ENCODE peak calls at places on chromosomes 3 and 15, in ten cellular contexts. One of them, this sample, is unnamed.

GRCh38 chr3:175193815-175194518 is 334.8 kb downstream of the NAALADL2 start:
- DNase-seq in coronary artery: no peak
- DNase-seq in brain microvascular endothelial cell: no peak
- DNase-seq in posterior vena cava: no peak
- DNase-seq in left kidney: no peak
- DNase-seq in HepG2: no peak
- DNase-seq in RWPE1: peak
- DNase-seq in IMR-90: peak
- DNase-seq in HL-60: no peak
- DNase-seq in NAMALWA: no peak
- DNase-seq in this sample: no peak

GRCh38 chr15:43210807-43211206 is 10.0 kb downstream of the EPB42 start:
- DNase-seq in coronary artery: peak
- DNase-seq in brain microvascular endothelial cell: no peak
- DNase-seq in posterior vena cava: no peak
- DNase-seq in left kidney: no peak
- DNase-seq in HepG2: no peak
- DNase-seq in RWPE1: no peak
- DNase-seq in IMR-90: no peak
- DNase-seq in HL-60: no peak
- DNase-seq in NAMALWA: no peak
- DNase-seq in this sample: no peak

GRCh38 chr15:77022646-77023575 is 28.0 kb downstream of the PSTPIP1 start:
- DNase-seq in coronary artery: no peak
- DNase-seq in brain microvascular endothelial cell: no peak
- DNase-seq in posterior vena cava: peak
- DNase-seq in left kidney: no peak
- DNase-seq in HepG2: no peak
- DNase-seq in RWPE1: no peak
- DNase-seq in IMR-90: no peak
- DNase-seq in HL-60: no peak
- DNase-seq in NAMALWA: no peak
- DNase-seq in this sample: no peak

GRCh38 chr3:8282541-8283165 is 219.0 kb upstream of the LMCD1 start:
- DNase-seq in coronary artery: no peak
- DNase-seq in brain microvascular endothelial cell: no peak
- DNase-seq in posterior vena cava: no peak
- DNase-seq in left kidney: no peak
- DNase-seq in HepG2: no peak
- DNase-seq in RWPE1: no peak
- DNase-seq in IMR-90: no peak
- DNase-seq in HL-60: no peak
- DNase-seq in NAMALWA: no peak
- DNase-seq in this sample: no peak

GRCh38 chr15:41961014-41961518 is 11.3 kb downstream of the EHD4 start:
- DNase-seq in coronary artery: no peak
- DNase-seq in brain microvascular endothelial cell: no peak
- DNase-seq in posterior vena cava: no peak
- DNase-seq in left kidney: no peak
- DNase-seq in HepG2: peak
- DNase-seq in RWPE1: no peak
- DNase-seq in IMR-90: no peak
- DNase-seq in HL-60: no peak
- DNase-seq in NAMALWA: no peak
- DNase-seq in this sample: no peak

GRCh38 chr3:188365184-188365583 is 211.2 kb downstream of the LPP start:
- DNase-seq in coronary artery: no peak
- DNase-seq in brain microvascular endothelial cell: no peak
- DNase-seq in posterior vena cava: no peak
- DNase-seq in left kidney: no peak
- DNase-seq in HepG2: no peak
- DNase-seq in RWPE1: no peak
- DNase-seq in IMR-90: no peak
- DNase-seq in HL-60: no peak
- DNase-seq in NAMALWA: no peak
- DNase-seq in this sample: no peak

GRCh38 chr15:23035964-23036566 is 3.3 kb downstream of the TUBGCP5 start:
- DNase-seq in coronary artery: no peak
- DNase-seq in brain microvascular endothelial cell: peak
- DNase-seq in posterior vena cava: no peak
- DNase-seq in left kidney: peak
- DNase-seq in HepG2: peak
- DNase-seq in RWPE1: peak
- DNase-seq in IMR-90: peak
- DNase-seq in HL-60: peak
- DNase-seq in NAMALWA: peak
- DNase-seq in this sample: peak

GRCh38 chr15:87669846-87670245 is 586.7 kb downstream of the NTRK3 start:
- DNase-seq in coronary artery: no peak
- DNase-seq in brain microvascular endothelial cell: no peak
- DNase-seq in posterior vena cava: no peak
- DNase-seq in left kidney: no peak
- DNase-seq in HepG2: no peak
- DNase-seq in RWPE1: no peak
- DNase-seq in IMR-90: no peak
- DNase-seq in HL-60: no peak
- DNase-seq in NAMALWA: no peak
- DNase-seq in this sample: no peak

GRCh38 chr3:190108789-190109188 is 11.9 kb downstream of the P3H2 start:
- DNase-seq in coronary artery: no peak
- DNase-seq in brain microvascular endothelial cell: no peak
- DNase-seq in posterior vena cava: no peak
- DNase-seq in left kidney: no peak
- DNase-seq in HepG2: no peak
- DNase-seq in RWPE1: no peak
- DNase-seq in IMR-90: no peak
- DNase-seq in HL-60: no peak
- DNase-seq in NAMALWA: no peak
- DNase-seq in this sample: no peak